ENCODE peak calls at places on chromosome 18, in nine cellular contexts. O, C, Z, F, U, X, P, G and E are unnamed samples.

GRCh38 chr18:25895518-25895917 is 194.9 kb downstream of the SS18 start:
- DNase-seq in O (no peak), C (no peak), Z (no peak), F (no peak), U (no peak), X (no peak), P (no peak), G (no peak), E (no peak)

GRCh38 chr18:78924301-78925192 is 55.1 kb upstream of the SALL3 start:
- DNase-seq in O (no peak), C (no peak), Z (no peak), F (peak; percentile 53), U (peak; percentile 48), X (no peak), P (no peak), G (no peak), E (no peak)

GRCh38 chr18:34710430-34711386 is 610 bp downstream of the DTNA start:
- DNase-seq in O (no peak), C (no peak), Z (peak; percentile 47), F (no peak), U (no peak), X (peak; percentile 75), P (peak; percentile 87), G (no peak), E (no peak)

GRCh38 chr18:67010916-67011315 is 407.0 kb upstream of the CDH19 start:
- DNase-seq in O (peak; percentile 64), C (no peak), Z (peak; percentile 51), F (no peak), U (no peak), X (peak; percentile 21), P (no peak), G (no peak), E (peak; percentile 61)

GRCh38 chr18:52950153-52950552 is 610.2 kb downstream of the DCC start:
- DNase-seq in O (no peak), C (no peak), Z (no peak), F (no peak), U (no peak), X (no peak), P (no peak), G (no peak), E (no peak)

GRCh38 chr18:45910405-45911023 is 56.6 kb downstream of the EPG5 start:
- DNase-seq in O (peak; percentile 3), C (peak; percentile 25), Z (peak; percentile 5), F (no peak), U (no peak), X (peak; percentile 68), P (peak; percentile 48), G (no peak), E (no peak)

GRCh38 chr18:79353238-79353637 is 42.5 kb upstream of the NFATC1 start:
- DNase-seq in O (no peak), C (no peak), Z (no peak), F (no peak), U (no peak), X (peak; percentile 7), P (peak; percentile 15), G (no peak), E (no peak)

GRCh38 chr18:12076424-12077140 is 17.1 kb upstream of the ANKRD62 start:
- DNase-seq in O (no peak), C (peak; percentile 32), Z (peak; percentile 35), F (no peak), U (peak; percentile 66), X (peak; percentile 29), P (peak; percentile 28), G (no peak), E (no peak)

GRCh38 chr18:22900558-22901183 is 32.5 kb upstream of the RBBP8 start:
- DNase-seq in O (no peak), C (peak; percentile 42), Z (peak; percentile 7), F (no peak), U (peak; percentile 64), X (peak; percentile 2), P (peak; percentile 9), G (no peak), E (no peak)

GRCh38 chr18:42915240-42915791 is 200.2 kb downstream of the RIT2 start:
- DNase-seq in O (no peak), C (no peak), Z (no peak), F (no peak), U (no peak), X (no peak), P (no peak), G (no peak), E (peak; percentile 54)

GRCh38 chr18:61761875-61762274 is 130.9 kb downstream of the RNF152 start:
- DNase-seq in O (no peak), C (no peak), Z (no peak), F (no peak), U (no peak), X (no peak), P (no peak), G (no peak), E (no peak)

GRCh38 chr18:23038712-23039111 is 96.6 kb upstream of the CABLES1 start:
- DNase-seq in O (peak; percentile 92), C (no peak), Z (peak; percentile 35), F (no peak), U (no peak), X (peak; percentile 25), P (peak; percentile 15), G (no peak), E (peak; percentile 31)

GRCh38 chr18:3103576-3103975 is 90.6 kb upstream of the LPIN2 start:
- DNase-seq in O (no peak), C (no peak), Z (no peak), F (no peak), U (no peak), X (peak; percentile 18), P (no peak), G (no peak), E (no peak)

GRCh38 chr18:42568773-42569172 is 546.7 kb downstream of the RIT2 start:
- DNase-seq in O (no peak), C (no peak), Z (no peak), F (no peak), U (no peak), X (no peak), P (no peak), G (no peak), E (no peak)

GRCh38 chr18:9771261-9771976 is 63.3 kb downstream of the RAB31 start:
- DNase-seq in O (no peak), C (peak; percentile 89), Z (peak; percentile 51), F (peak; percentile 90), U (peak; percentile 92), X (peak; percentile 64), P (peak; percentile 67), G (peak; percentile 90), E (no peak)

GRCh38 chr18:58256316-58257080 is 212.5 kb downstream of the NEDD4L start:
- DNase-seq in O (no peak), C (no peak), Z (no peak), F (no peak), U (no peak), X (no peak), P (no peak), G (no peak), E (no peak)

GRCh38 chr18:22914633-22915032 is 18.5 kb upstream of the RBBP8 start:
- DNase-seq in O (no peak), C (no peak), Z (no peak), F (no peak), U (no peak), X (no peak), P (no peak), G (no peak), E (peak; percentile 68)

GRCh38 chr18:27428716-27429475 is 243.8 kb upstream of the CHST9 start:
- DNase-seq in O (no peak), C (no peak), Z (peak; percentile 5), F (no peak), U (no peak), X (no peak), P (no peak), G (no peak), E (peak; percentile 86)

DNA sequence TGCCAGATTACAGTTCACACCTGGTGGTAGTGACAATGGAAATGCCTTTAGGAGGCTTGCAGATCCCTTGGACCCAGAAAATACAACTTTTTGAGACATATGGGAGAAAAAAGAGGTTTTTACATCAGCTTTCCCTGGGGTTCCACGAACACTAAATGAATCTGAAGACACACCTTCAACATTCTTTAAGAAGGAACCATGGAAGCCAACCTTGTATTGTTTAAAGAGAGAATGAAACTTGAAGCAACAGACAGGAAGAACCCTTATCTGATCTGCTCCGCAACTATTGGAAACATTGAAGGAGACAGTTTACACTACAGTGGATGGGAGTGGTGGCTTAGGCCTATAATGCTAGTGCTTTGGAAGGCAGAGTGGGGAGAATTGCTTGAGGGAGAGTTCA is 190.5 kb downstream of the LAMA1 start:
- DNase-seq in O (no peak), C (no peak), Z (no peak), F (no peak), U (no peak), X (no peak), P (no peak), G (no peak), E (no peak)
- H3K4me3 ChIP-seq in O (no peak overlapping the region), C (no peak overlapping the region), Z (no peak overlapping the region), F (no peak overlapping the region), U (no peak overlapping the region), X (no peak overlapping the region), P (no peak overlapping the region), G (no peak overlapping the region), E (no peak overlapping the region)

GRCh38 chr18:75730249-75730648 is 302.7 kb upstream of the SMIM21 start:
- DNase-seq in O (no peak), C (no peak), Z (no peak), F (no peak), U (no peak), X (no peak), P (no peak), G (no peak), E (no peak)

GRCh38 chr18:75728621-75729020 is 301.1 kb upstream of the SMIM21 start:
- DNase-seq in O (no peak), C (no peak), Z (no peak), F (no peak), U (no peak), X (no peak), P (no peak), G (no peak), E (no peak)

DNA sequence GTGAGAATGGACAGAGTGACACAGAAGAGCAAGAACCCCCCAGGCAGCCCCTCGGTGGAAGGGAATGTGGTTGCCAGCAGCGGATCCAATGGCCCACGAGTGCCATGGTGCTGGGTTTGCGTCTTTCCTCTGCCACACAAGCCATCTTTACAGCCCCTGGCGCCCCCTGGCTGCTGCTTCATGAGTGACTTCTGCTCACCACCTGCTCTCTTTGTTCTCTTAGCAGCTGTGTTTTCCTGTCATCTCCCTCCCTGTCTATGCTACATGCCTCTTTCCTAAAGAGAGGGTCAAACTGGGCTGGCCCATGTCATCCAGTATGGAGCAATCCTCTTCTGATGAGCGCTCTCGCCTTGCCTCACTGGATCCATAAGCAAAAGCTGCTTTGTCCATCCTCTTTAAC is 300.0 kb upstream of the SMIM21 start:
- DNase-seq in O (no peak), C (peak; percentile 36), Z (peak; percentile 0), F (no peak), U (no peak), X (peak; percentile 29), P (peak; percentile 24), G (no peak), E (no peak)
- TF ChIP-seq CTCF in O (peak; percentile 5), C (peak; percentile 64), Z (no peak), F (peak; percentile 10), U (peak; percentile 31), X (peak; percentile 50), P (peak; percentile 48), G (no peak), E (peak; percentile 59)

GRCh38 chr18:49569701-49570100 is 7.8 kb downstream of the LIPG start:
- DNase-seq in O (no peak), C (no peak), Z (no peak), F (no peak), U (no peak), X (no peak), P (no peak), G (no peak), E (no peak)
- H3K4me3 ChIP-seq in O (no peak overlapping the region), C (no peak overlapping the region), Z (no peak overlapping the region), F (no peak overlapping the region), U (no peak overlapping the region), X (no peak overlapping the region), P (no peak overlapping the region), G (no peak overlapping the region), E (no peak overlapping the region)

GRCh38 chr18:47931707-47932103 is 1.2 kb upstream of the SMAD2 start:
- DNase-seq in O (no peak), C (no peak), Z (no peak), F (no peak), U (no peak), X (no peak), P (peak; percentile 34), G (no peak), E (no peak)
- TF ChIP-seq CTCF in O (peak; percentile 42), C (no peak), Z (no peak), F (no peak), U (no peak), X (no peak), P (peak; percentile 14), G (no peak), E (peak; percentile 10)